ENCODE peak calls at places on chromosomes 1 and 21, in five cellular contexts. K, V, P, I and E are unnamed samples.
A peak's percentile ranks its signal among the peaks of the same experiment; 100 is the strongest.

GRCh38 chr21:36914244-36915013 is 52.0 kb downstream of the HLCS start:
- DNase-seq in V (no peak), P (no peak), K (no peak), I (no peak), E (no peak)

GRCh38 chr1:244318512-244318911 is 133.2 kb downstream of the ADSS2 start:
- DNase-seq in P (no peak), I (no peak), V (peak; percentile 43), K (no peak), E (no peak)

GRCh38 chr21:46160563-46161179 is 5.3 kb upstream of the FTCD start:
- DNase-seq in K (peak; percentile 21), P (peak; percentile 4), V (peak; percentile 0), I (no peak), E (no peak)

GRCh38 chr1:230823421-230823820 is 44.9 kb downstream of the C1orf198 start:
- DNase-seq in P (no peak), V (no peak), I (no peak), K (no peak), E (no peak)

GRCh38 chr21:43020177-43020576 is 45.8 kb downstream of the PKNOX1 start:
- DNase-seq in V (no peak), I (no peak), P (no peak), K (no peak), E (no peak)

GRCh38 chr1:223319373-223319772 is 44.6 kb downstream of the SUSD4 start:
- DNase-seq in I (no peak), V (no peak), P (no peak), K (no peak), E (no peak)

GRCh38 chr1:186943891-186944686 is 115.3 kb downstream of the PLA2G4A start:
- DNase-seq in K (no peak), V (no peak), I (no peak), P (no peak), E (no peak)

GRCh38 chr1:36323636-36324321 is at the start of gene EVA1B:
- DNase-seq in K (peak; percentile 87), V (peak; percentile 59), I (peak; percentile 76), P (peak; percentile 90), E (peak; percentile 16)

GRCh38 chr1:167599839-167600581 is 30.0 kb upstream of the RCSD1 start:
- DNase-seq in I (peak; percentile 65), K (peak; percentile 54), P (peak; percentile 34), V (peak; percentile 80), E (peak; percentile 5)

GRCh38 chr1:150562384-150563339 is 13.5 kb downstream of the ADAMTSL4 start:
- DNase-seq in V (peak; percentile 99), P (peak; percentile 43), I (no peak), K (no peak), E (no peak)

DNA sequence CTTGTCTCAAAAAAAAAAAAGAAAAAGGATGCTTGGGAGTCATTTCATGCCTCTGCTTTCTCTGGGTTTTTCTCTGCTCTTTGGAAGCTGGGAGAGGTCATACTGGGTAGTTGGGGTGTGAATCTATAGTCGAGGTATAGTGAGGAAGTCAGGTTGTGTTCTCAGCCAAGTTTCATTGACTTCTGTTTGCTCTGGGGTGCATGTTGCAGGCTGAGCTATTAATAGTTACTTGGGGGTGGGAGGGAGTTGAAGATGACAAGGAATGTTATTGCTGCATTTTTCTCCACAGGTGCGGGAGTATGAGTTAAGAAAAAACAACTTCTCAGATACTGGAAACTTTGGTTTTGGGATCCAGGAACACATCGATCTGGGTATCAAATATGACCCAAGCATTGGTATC is 2.8 kb downstream of the RPL11 start:
- DNase-seq in I (no peak), K (no peak), P (no peak), V (no peak), E (no peak)
- H3K4me3 ChIP-seq in I (no peak overlapping the region), K (no peak overlapping the region), P (no peak overlapping the region), V (no peak overlapping the region), E (no peak overlapping the region)

GRCh38 chr1:25026757-25027450 is 96.8 kb upstream of the RUNX3 start:
- DNase-seq in K (no peak), P (no peak), V (peak; percentile 78), I (no peak), E (no peak)
- TF ChIP-seq CTCF in K (no peak), P (no peak), V (peak; percentile 26), I (no peak), E (no peak)

DNA sequence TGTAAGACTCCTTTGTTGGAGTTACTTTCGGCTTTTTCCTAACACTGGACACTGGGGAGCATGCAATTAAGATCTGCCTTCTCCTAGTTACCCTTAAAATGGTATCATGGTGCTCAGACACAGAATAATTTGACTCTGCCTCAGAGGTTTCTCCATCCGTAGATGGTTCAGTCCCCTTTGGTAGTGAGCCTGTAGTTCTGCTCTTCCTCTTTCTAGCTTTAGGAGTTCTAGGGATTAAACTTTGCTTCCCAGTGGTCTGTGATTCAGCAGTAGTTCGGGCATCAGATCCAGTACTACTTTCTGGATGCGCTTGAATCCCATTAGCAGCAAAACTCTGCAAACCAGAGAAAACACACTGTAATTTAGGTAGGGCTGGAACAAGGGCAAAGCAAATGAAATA is 1.5 kb downstream of the DNTTIP2 start:
- DNase-seq in V (no peak), P (no peak), K (no peak), I (no peak), E (no peak)
- H3K4me3 ChIP-seq in V (no peak overlapping the region), P (no peak overlapping the region), K (peak overlapping the region; percentile 95), I (no peak overlapping the region), E (no peak overlapping the region)

GRCh38 chr1:33168556-33169289 is 13.1 kb downstream of the TRIM62 start:
- DNase-seq in P (no peak), K (no peak), V (no peak), I (no peak), E (no peak)
- TF ChIP-seq CTCF in P (no peak), K (no peak), V (no peak), I (no peak), E (no peak)

DNA sequence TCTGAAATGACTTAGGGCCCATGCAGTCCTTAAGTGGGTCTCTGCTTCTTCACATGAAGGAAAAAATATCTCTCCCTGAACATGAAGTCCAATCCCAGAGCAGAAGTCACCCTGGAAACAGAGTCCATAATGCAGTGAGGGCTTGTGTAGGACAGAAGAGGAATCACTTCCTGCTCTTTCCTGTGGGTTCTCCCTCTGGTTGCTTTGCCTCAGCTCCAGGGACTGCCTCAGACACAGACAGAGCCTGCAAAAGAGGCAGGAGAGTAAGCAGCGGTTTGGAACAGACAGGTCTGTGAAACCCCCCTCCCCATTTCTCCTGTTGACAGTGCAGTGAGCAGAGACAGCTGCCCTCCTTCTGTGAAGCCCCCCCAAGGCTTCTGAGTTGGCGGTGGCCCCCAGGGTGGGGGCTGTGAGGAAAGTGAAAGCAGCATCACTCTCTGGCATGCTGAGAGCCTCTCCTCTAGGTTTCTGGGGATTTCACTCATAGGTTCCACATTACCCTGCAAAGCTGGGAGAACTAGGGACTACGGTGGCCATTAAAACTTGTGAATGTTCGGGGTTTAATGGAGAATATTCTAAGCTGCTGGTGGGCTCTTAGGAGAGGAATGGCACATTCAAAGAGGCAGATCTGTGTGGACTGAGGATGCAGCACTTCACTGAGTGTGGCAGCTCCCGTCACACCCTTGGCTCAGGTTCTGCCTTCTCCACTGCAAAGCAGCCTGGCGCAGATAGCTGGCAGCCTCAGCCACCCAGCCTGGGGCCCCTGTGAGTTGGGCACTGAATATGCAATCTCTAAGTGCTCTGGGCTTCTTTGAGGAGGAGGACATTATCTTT is 53.1 kb downstream of the MAB21L3 start:
- DNase-seq in P (no peak), K (peak; percentile 76), I (no peak), V (no peak), E (no peak)
- H3K4me3 ChIP-seq in P (no peak overlapping the region), K (no peak overlapping the region), I (no peak overlapping the region), V (no peak overlapping the region), E (no peak overlapping the region)

DNA sequence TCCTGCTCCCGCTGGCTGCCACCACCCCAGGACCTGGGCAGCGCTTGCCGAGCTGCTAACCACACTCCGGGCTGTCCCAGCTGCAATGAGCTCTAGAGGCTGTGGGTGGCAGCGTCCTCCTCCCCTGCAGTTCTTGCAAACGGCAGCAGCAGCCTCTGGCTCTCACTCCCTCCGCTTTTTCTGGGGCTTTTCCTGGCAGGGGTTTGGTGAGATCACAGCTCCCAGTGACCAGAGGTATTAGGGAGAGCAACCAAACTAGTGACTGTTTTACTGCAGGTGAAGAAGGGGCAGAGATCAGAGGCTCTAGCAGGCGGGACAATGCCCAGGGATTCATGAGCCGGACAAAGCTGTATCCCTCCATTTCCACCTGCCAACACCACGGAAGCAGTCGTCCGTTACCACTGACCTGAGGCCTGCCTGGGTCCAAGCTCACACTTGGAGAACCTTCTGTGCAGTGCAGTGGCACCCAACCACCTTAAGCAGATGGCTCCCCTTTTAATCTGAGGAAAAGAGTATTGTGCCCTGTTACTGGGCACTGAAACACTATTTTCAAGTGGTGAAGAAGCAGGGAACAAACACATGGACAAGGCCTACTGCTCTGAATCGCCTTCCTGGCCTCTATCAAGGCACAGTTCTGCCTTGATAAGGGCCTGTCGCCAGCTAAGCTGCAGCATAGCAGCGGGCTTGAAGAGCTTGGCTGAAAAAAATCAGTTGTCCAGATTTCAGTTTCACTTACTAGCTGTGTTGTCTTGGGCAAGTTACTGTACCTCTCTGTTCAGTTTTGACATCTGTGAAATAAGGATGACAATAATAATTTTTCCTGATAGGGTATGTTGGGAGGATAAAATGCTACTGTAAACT is at the start of gene F5:
- DNase-seq in V (peak; percentile 81), P (peak; percentile 84), K (peak; percentile 88), I (peak; percentile 58), E (peak; percentile 10)
- TF ChIP-seq CTCF in V (peak; percentile 67), P (peak; percentile 53), K (peak; percentile 48), I (peak; percentile 68), E (peak; percentile 57)

DNA sequence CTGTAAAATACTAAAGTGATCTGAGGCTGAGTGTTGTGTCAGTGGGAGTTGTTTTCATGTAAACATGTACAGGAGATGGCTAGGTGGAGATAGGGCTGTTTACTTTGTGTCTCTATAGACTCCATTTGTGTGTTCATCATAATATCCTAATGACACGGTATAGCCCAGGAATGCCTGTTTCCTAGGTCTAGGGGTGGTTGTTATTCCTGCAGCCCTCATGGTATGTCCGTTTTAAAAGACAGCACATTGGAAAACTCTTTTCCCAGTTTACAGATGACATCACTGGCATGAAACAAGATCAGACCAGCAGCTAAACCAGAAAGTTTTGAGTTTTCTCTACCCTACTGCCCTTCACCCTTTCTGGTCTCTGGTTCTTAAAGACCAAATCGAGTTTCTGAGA is 227.3 kb upstream of the TMEM51 start:
- DNase-seq in P (no peak), V (no peak), K (no peak), I (no peak), E (no peak)
- H3K4me3 ChIP-seq in P (no peak overlapping the region), V (no peak overlapping the region), K (no peak overlapping the region), I (no peak overlapping the region), E (no peak overlapping the region)